ENCODE peak calls at places on chromosomes 2 and 18, in six cellular contexts. Q, M, Y, R, G and T are unnamed samples. For H3K27me3, the result is how much of the 10 kb centered on the place peaks cover.

GRCh38 chr18:79527656-79528055 is 131.9 kb downstream of the NFATC1 start:
- DNase-seq in Q (no peak), M (no peak), Y (no peak), R (no peak), G (no peak), T (no peak)

GRCh38 chr18:45682181-45682580 is 41.8 kb upstream of the SLC14A1 start:
- DNase-seq in Q (no peak), M (no peak), Y (no peak), R (no peak), G (no peak), T (no peak)

GRCh38 chr2:128064353-128064752 is 26.6 kb upstream of the UGGT1 start:
- DNase-seq in Q (no peak), M (no peak), Y (no peak), R (no peak), G (no peak), T (no peak)

GRCh38 chr2:11533278-11534077 is at the start of gene GREB1:
- DNase-seq in Q (no peak), M (no peak), Y (no peak), R (no peak), G (no peak), T (no peak)

GRCh38 chr2:129275706-129276105 is 703.8 kb upstream of the RAB6C start:
- DNase-seq in Q (no peak), M (no peak), Y (no peak), R (no peak), G (no peak), T (no peak)

GRCh38 chr2:239271471-239272255 is 129.2 kb downstream of the HDAC4 start:
- DNase-seq in Q (no peak), M (no peak), Y (no peak), R (no peak), G (no peak), T (peak)

GRCh38 chr2:145012214-145012670 is 492.3 kb upstream of the ZEB2 start:
- DNase-seq in Q (no peak), M (peak), Y (peak), R (peak), G (no peak), T (no peak)

GRCh38 chr2:140905078-140905781 is 1225.6 kb downstream of the LRP1B start:
- DNase-seq in Q (no peak), M (no peak), Y (no peak), R (no peak), G (no peak), T (no peak)

GRCh38 chr2:131105950-131106801 is 1.0 kb downstream of the PLEKHB2 start:
- DNase-seq in Q (peak), M (peak), Y (no peak), R (peak), G (peak), T (peak)

GRCh38 chr2:172710584-172711024 is 25.0 kb upstream of the RAPGEF4 start:
- DNase-seq in Q (no peak), M (peak), Y (peak), R (peak), G (peak), T (peak)

GRCh38 chr2:95260028-95261023 is 13.9 kb upstream of the PROM2 start:
- DNase-seq in Q (no peak), M (no peak), Y (no peak), R (no peak), G (no peak), T (peak)

GRCh38 chr18:70418551-70419311 is 129.9 kb downstream of the SOCS6 start:
- DNase-seq in Q (no peak), M (no peak), Y (no peak), R (peak), G (no peak), T (no peak)

GRCh38 chr2:176063958-176064357 is 19.8 kb downstream of the EVX2 start:
- DNase-seq in Q (no peak), M (no peak), Y (no peak), R (no peak), G (no peak), T (no peak)

GRCh38 chr18:31386683-31387082 is 10.1 kb downstream of the DSG4 start:
- DNase-seq in Q (no peak), M (no peak), Y (peak), R (peak), G (no peak), T (no peak)

GRCh38 chr2:111691164-111691895 is 192.7 kb downstream of the ANAPC1 start:
- DNase-seq in Q (no peak), M (no peak), Y (no peak), R (peak), G (no peak), T (no peak)

GRCh38 chr18:8750954-8751415 is 45.6 kb downstream of the MTCL1 start:
- DNase-seq in Q (no peak), M (peak), Y (peak), R (peak), G (peak), T (peak)

GRCh38 chr2:146301287-146301686 is 1543.5 kb upstream of the ACVR2A start:
- DNase-seq in Q (no peak), M (no peak), Y (no peak), R (no peak), G (no peak), T (no peak)

GRCh38 chr2:131031431-131031841 is 61.8 kb downstream of the FAM168B start:
- DNase-seq in Q (no peak), M (no peak), Y (no peak), R (no peak), G (no peak), T (no peak)

DNA sequence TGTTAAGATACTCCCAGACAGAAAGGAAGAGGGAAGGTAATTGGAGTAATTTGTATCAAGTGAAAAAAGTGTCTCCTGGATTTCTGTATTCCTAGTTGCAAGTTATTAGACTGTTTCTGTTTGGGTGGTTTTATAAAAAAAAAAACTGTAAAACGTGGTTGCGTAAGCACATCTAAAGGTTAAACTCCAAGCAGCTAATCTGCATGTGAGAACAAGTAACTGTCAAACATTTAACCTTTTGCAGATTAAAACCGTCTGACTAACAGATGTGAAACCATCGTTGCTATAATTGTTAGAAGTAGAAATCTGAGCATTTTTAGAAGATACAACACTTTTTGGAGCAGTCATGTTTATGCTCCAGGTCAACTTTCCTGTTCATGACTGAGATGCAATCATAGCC is 72.3 kb downstream of the AFF3 start:
- DNase-seq in Q (no peak), M (no peak), Y (no peak), R (peak), G (no peak), T (no peak)
- H3K27me3 ChIP-seq in Q (under half), M (under half), Y (under half), R (under half), G (under half), T (under half)

GRCh38 chr18:62196079-62196478 is 9.0 kb downstream of the RELCH start:
- DNase-seq in Q (no peak), M (no peak), Y (no peak), R (no peak), G (no peak), T (no peak)
- H3K4me3 ChIP-seq in Q (no peak), M (no peak), Y (no peak), R (no peak), G (no peak), T (no peak)

GRCh38 chr2:18903750-18904149 is 314.4 kb upstream of the NT5C1B start:
- DNase-seq in Q (no peak), M (no peak), Y (peak), R (no peak), G (no peak), T (no peak)
- H3K27me3 ChIP-seq in Q (under half), M (under half), Y (under half), R (under half), G (under half), T (under half)

GRCh38 chr2:98606431-98606830 is 1.9 kb downstream of the COA5 start:
- DNase-seq in Q (no peak), M (no peak), Y (no peak), R (no peak), G (no peak), T (no peak)
- H3K4me3 ChIP-seq in Q (peak), M (no peak), Y (no peak), R (no peak), G (no peak), T (no peak)

GRCh38 chr2:55152475-55153422 is 79.3 kb downstream of the CLHC1 start:
- DNase-seq in Q (no peak), M (no peak), Y (no peak), R (no peak), G (no peak), T (no peak)
- H3K27me3 ChIP-seq in Q (under half), M (under half), Y (under half), R (under half), G (under half), T (under half)

DNA sequence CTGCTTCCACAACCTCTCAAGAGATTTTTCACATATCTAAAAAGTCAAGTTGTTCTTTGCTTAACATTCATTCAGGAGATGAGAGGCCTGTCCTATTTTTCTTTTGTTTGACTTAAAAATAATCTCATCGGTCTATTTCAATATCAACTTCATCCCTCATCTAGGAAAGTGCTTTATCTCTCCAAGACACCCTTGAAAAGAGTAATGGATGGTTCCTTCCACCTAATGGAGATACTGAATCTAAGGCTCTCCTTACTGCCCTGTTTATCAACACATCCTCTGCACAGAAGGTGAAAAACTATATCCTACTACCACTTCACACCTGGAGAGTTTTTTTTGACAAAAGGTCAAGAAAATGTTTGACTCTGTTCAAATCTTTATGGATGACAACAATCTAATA is 2.4 kb downstream of the NFE2L2 start:
- DNase-seq in Q (no peak), M (peak), Y (no peak), R (no peak), G (no peak), T (no peak)
- H3K4me3 ChIP-seq in Q (peak), M (peak), Y (peak), R (peak), G (peak), T (peak)